ENCODE peak calls at places on chromosomes 5 and 9, in nine cellular contexts. O, F, R, X, Q, H, Z, W and C are unnamed samples.

GRCh38 chr9:124941689-124942561 is 1.0 kb upstream of the GOLGA1 start:
- DNase-seq in Z (no peak), W (peak), O (peak), F (peak), X (peak), Q (peak), R (peak), H (peak), C (peak)

GRCh38 chr5:57735754-57736153 is 253.1 kb upstream of the ACTBL2 start:
- DNase-seq in O (no peak), Z (no peak), R (peak), X (no peak), W (peak), H (no peak), F (no peak), Q (no peak), C (no peak)

GRCh38 chr5:32707394-32707997 is 3.6 kb upstream of the NPR3 start:
- DNase-seq in O (no peak), W (no peak), F (no peak), Q (no peak), H (no peak), R (peak), X (no peak), Z (no peak), C (no peak)

GRCh38 chr9:73370053-73370452 is 218.4 kb downstream of the ANXA1 start:
- DNase-seq in R (no peak), Z (no peak), X (no peak), F (no peak), H (no peak), W (no peak), Q (no peak), O (no peak), C (no peak)

GRCh38 chr5:1502046-1502736 is 21.6 kb downstream of the LPCAT1 start:
- DNase-seq in Q (peak), O (no peak), H (no peak), R (no peak), W (no peak), F (no peak), X (peak), Z (peak), C (peak)

GRCh38 chr5:81020478-81021167 is 60.5 kb downstream of the RASGRF2 start:
- DNase-seq in X (no peak), F (no peak), H (no peak), O (no peak), R (no peak), W (no peak), Q (no peak), Z (no peak), C (no peak)

GRCh38 chr9:6873862-6874261 is 116.1 kb downstream of the KDM4C start:
- DNase-seq in H (no peak), W (peak), Q (no peak), F (no peak), R (no peak), Z (no peak), X (peak), O (no peak), C (no peak)

GRCh38 chr9:121939643-121940042 is 153.5 kb downstream of the TTLL11 start:
- DNase-seq in W (no peak), R (no peak), Q (no peak), Z (no peak), F (no peak), O (no peak), H (no peak), X (no peak), C (no peak)

GRCh38 chr5:139134906-139135305 is 63.3 kb downstream of the SIL1 start:
- DNase-seq in O (no peak), X (no peak), Z (no peak), Q (no peak), R (no peak), F (no peak), W (no peak), H (no peak), C (no peak)

GRCh38 chr5:115934388-115934974 is 27.8 kb upstream of the LVRN start:
- DNase-seq in O (no peak), Z (no peak), W (no peak), Q (no peak), H (no peak), X (no peak), F (no peak), R (no peak), C (no peak)

GRCh38 chr9:96201140-96201539 is 100.8 kb downstream of the HSD17B3 start:
- DNase-seq in W (no peak), Z (no peak), H (no peak), R (no peak), F (no peak), O (no peak), Q (no peak), X (no peak), C (no peak)

GRCh38 chr9:82457281-82457680 is 468.7 kb downstream of the SPATA31D1 start:
- DNase-seq in F (no peak), X (no peak), Q (no peak), H (no peak), W (no peak), Z (no peak), O (no peak), R (no peak), C (no peak)

GRCh38 chr5:167064199-167064811 is 1227.1 kb upstream of the WWC1 start:
- DNase-seq in Z (no peak), Q (no peak), X (no peak), F (no peak), O (no peak), W (no peak), R (no peak), H (no peak), C (no peak)

GRCh38 chr5:134957920-134958608 is 9.6 kb upstream of the CATSPER3 start:
- DNase-seq in F (no peak), Z (no peak), H (no peak), W (no peak), R (no peak), Q (no peak), X (peak), O (no peak), C (no peak)

GRCh38 chr9:135343733-135344522 is 135.7 kb upstream of the PPP1R26 start:
- DNase-seq in F (peak), Z (peak), W (no peak), H (peak), R (peak), O (peak), X (peak), Q (peak), C (peak)

GRCh38 chr5:133242221-133242835 is 190.5 kb downstream of the HSPA4 start:
- DNase-seq in Z (peak), H (no peak), F (no peak), X (no peak), Q (no peak), R (no peak), W (no peak), O (no peak), C (no peak)

GRCh38 chr5:153496835-153497234 is 6.4 kb downstream of the GRIA1 start:
- DNase-seq in X (no peak), F (no peak), Z (no peak), R (peak), H (peak), W (no peak), Q (no peak), O (no peak), C (no peak)

GRCh38 chr5:108025009-108025408 is 354.3 kb upstream of the EFNA5 start:
- DNase-seq in F (no peak), X (no peak), W (no peak), R (no peak), O (no peak), H (no peak), Z (no peak), Q (no peak), C (no peak)

GRCh38 chr5:111537153-111538024 is 25.1 kb upstream of the STARD4 start:
- DNase-seq in Q (no peak), Z (no peak), W (no peak), O (no peak), R (no peak), F (no peak), X (no peak), H (no peak), C (no peak)

GRCh38 chr9:113581865-113582697 is 118.6 kb downstream of the RGS3 start:
- DNase-seq in W (no peak), X (peak), O (peak), F (peak), Z (peak), Q (peak), H (no peak), R (no peak), C (peak)

GRCh38 chr5:115500225-115500624 is 44.4 kb downstream of the FEM1C start:
- DNase-seq in F (no peak), O (no peak), R (no peak), W (no peak), H (no peak), Z (no peak), X (no peak), Q (no peak), C (no peak)

GRCh38 chr5:66494437-66494836 is 101.8 kb upstream of the MAST4 start:
- DNase-seq in Q (no peak), H (no peak), Z (no peak), W (no peak), X (peak), F (no peak), O (no peak), R (no peak), C (no peak)

GRCh38 chr5:165559645-165560044 is 2054.2 kb downstream of the MAT2B start:
- DNase-seq in H (no peak), O (no peak), R (no peak), Z (no peak), X (no peak), W (no peak), Q (no peak), F (no peak), C (no peak)

GRCh38 chr5:6501701-6502100 is 53.0 kb downstream of the UBE2QL1 start:
- DNase-seq in O (no peak), W (no peak), X (no peak), Z (no peak), R (no peak), Q (no peak), H (no peak), F (no peak), C (no peak)
- TF ChIP-seq CTCF in O (no peak), W (no peak), X (no peak), Z (no peak), R (no peak), Q (no peak), H (no peak), F (no peak), C (no peak)

GRCh38 chr9:104075801-104076753 is 18.0 kb upstream of the SMC2 start:
- DNase-seq in H (no peak), O (no peak), R (no peak), Z (no peak), X (no peak), Q (no peak), F (no peak), W (peak), C (no peak)
- TF ChIP-seq CTCF in H (no peak), O (no peak), R (no peak), Z (no peak), X (no peak), Q (no peak), F (no peak), W (no peak), C (no peak)

GRCh38 chr5:117732264-117732663 is 1157.6 kb upstream of the SEMA6A start:
- DNase-seq in X (no peak), W (no peak), R (no peak), F (no peak), Q (no peak), H (no peak), Z (no peak), O (no peak), C (no peak)
- TF ChIP-seq CTCF in X (no peak), W (no peak), R (no peak), F (no peak), Q (no peak), H (no peak), Z (no peak), O (no peak), C (no peak)

GRCh38 chr5:136819526-136820302 is 454.4 kb upstream of the TRPC7 start:
- DNase-seq in O (no peak), Q (no peak), R (no peak), H (peak), X (no peak), W (no peak), Z (no peak), F (no peak), C (no peak)
- TF ChIP-seq CTCF in O (no peak), Q (no peak), R (no peak), H (no peak), X (no peak), W (no peak), Z (no peak), F (no peak), C (no peak)

GRCh38 chr5:43606351-43606750 is 3.4 kb downstream of the NNT start:
- DNase-seq in Q (no peak), H (no peak), R (no peak), Z (no peak), W (no peak), F (no peak), X (no peak), O (no peak), C (no peak)

GRCh38 chr5:43613370-43613769 is 10.4 kb downstream of the NNT start:
- DNase-seq in R (no peak), Q (no peak), X (no peak), Z (no peak), H (no peak), W (no peak), F (no peak), O (no peak), C (no peak)

GRCh38 chr5:43608406-43608805 is 5.4 kb downstream of the NNT start:
- DNase-seq in F (no peak), H (no peak), R (no peak), X (no peak), Q (no peak), Z (no peak), W (no peak), O (no peak), C (no peak)

GRCh38 chr5:43604699-43605098 is 1.7 kb downstream of the NNT start:
- DNase-seq in R (no peak), X (no peak), W (no peak), Z (no peak), H (no peak), Q (no peak), O (no peak), F (no peak), C (no peak)

DNA sequence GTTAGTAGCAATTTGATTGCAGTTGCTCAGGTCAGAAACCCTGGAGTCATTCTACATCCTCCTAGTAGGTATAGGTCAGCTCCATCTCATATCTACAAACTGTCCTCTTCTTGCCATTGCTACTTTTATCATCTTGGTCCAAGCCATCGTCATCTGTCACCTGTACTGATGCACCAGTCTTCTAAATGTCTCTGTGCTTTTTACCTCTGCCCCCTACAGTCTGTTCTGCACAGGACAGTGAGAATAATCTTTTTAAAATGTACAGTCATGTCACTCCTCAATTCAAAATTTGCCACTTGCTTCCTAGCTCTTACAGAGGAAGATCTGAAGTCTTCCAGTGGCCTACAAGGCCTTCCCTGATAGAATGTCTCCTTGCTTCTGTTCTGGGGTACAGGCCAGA is 6.8 kb downstream of the NNT start:
- DNase-seq in X (peak), R (peak), W (no peak), O (no peak), H (no peak), F (no peak), Q (no peak), Z (no peak), C (no peak)
- TF ChIP-seq CTCF in X (no peak), R (no peak), W (peak), O (no peak), H (no peak), F (no peak), Q (no peak), Z (peak), C (no peak)

GRCh38 chr5:178577944-178578343 is 12.2 kb downstream of the COL23A1 start:
- DNase-seq in W (no peak), Q (no peak), R (no peak), Z (no peak), H (no peak), F (no peak), X (no peak), O (no peak), C (no peak)

GRCh38 chr5:178573216-178573615 is 17.0 kb downstream of the COL23A1 start:
- DNase-seq in Z (no peak), R (no peak), H (no peak), Q (no peak), X (no peak), O (no peak), W (no peak), F (no peak), C (no peak)

GRCh38 chr5:178577376-178577839 is 12.8 kb downstream of the COL23A1 start:
- DNase-seq in Q (no peak), H (no peak), W (no peak), Z (no peak), F (no peak), R (no peak), O (no peak), X (no peak), C (no peak)

GRCh38 chr5:178580556-178580955 is 9.6 kb downstream of the COL23A1 start:
- DNase-seq in W (no peak), F (no peak), H (no peak), O (no peak), Q (no peak), X (no peak), R (no peak), Z (no peak), C (no peak)

DNA sequence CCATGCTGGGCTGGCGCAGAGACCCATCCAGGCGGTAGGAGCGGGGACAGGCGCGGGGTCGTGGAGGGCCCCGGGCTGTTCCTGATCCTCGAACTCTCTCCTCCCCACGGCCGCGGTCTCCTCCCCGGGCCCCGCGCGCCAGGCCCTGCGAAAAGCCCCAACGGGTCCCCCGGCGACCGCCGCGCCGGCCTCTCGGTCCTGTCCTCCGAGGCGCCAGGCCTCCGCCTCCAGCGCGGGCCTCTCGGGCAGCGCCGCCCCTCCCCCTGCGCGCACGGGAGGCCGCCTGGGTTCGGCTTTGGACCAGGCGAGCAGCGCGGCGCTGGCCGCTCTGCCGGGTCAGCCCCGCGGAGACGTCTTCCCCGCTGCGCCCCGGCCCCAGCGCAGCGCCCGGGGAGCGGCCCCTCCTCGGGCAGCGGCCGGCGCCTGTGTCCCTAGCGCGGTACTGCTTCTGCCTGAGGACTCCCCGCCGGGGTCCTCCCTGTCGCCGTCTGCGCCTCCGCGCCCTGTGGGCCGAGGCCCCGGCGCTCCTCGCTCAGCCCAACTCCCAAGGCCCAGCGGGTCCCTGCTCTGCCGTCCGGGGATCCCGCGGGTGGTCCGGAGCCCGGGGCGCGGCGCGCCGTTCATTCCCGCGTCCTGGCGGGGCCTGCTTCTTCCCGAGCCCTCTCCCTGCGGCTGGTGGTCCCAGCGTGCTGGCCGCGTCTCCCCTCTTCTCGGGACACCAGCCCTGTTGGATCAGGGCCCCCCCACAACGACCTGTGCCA is 13.4 kb downstream of the COL23A1 start:
- DNase-seq in F (no peak), X (no peak), R (no peak), Z (no peak), Q (no peak), H (no peak), O (no peak), W (no peak), C (no peak)
- TF ChIP-seq CTCF in F (no peak), X (no peak), R (no peak), Z (no peak), Q (no peak), H (no peak), O (no peak), W (no peak), C (no peak)